ENCODE peak calls at places on chromosomes 5 and 9, in nine cellular contexts. One of them, this sample, is unnamed.

GRCh38 chr9:32565967-32566366 is 7.0 kb downstream of the NDUFB6 start:
- DNase-seq in BE2C: no peak
- DNase-seq in CD4-positive, alpha-beta T cell: no peak
- DNase-seq in IMR-90: no peak
- DNase-seq in tibial artery: no peak
- DNase-seq in cardiac muscle cell: no peak
- DNase-seq in K562: no peak
- DNase-seq in ovary: no peak
- DNase-seq in sigmoid colon: no peak
- DNase-seq in this sample: no peak

GRCh38 chr5:160926428-160926827 is 74.4 kb upstream of the ATP10B start:
- DNase-seq in BE2C: no peak
- DNase-seq in CD4-positive, alpha-beta T cell: no peak
- DNase-seq in IMR-90: no peak
- DNase-seq in tibial artery: no peak
- DNase-seq in cardiac muscle cell: no peak
- DNase-seq in K562: no peak
- DNase-seq in ovary: no peak
- DNase-seq in sigmoid colon: no peak
- DNase-seq in this sample: no peak

GRCh38 chr5:138468966-138469539 is 3.8 kb downstream of the EGR1 start:
- DNase-seq in BE2C: no peak
- DNase-seq in CD4-positive, alpha-beta T cell: no peak
- DNase-seq in IMR-90: peak; percentile 82
- DNase-seq in tibial artery: no peak
- DNase-seq in cardiac muscle cell: no peak
- DNase-seq in K562: no peak
- DNase-seq in ovary: no peak
- DNase-seq in sigmoid colon: no peak
- DNase-seq in this sample: no peak

GRCh38 chr9:12069366-12069765 is 623.8 kb upstream of the TYRP1 start:
- DNase-seq in BE2C: no peak
- DNase-seq in CD4-positive, alpha-beta T cell: no peak
- DNase-seq in IMR-90: no peak
- DNase-seq in tibial artery: no peak
- DNase-seq in cardiac muscle cell: no peak
- DNase-seq in K562: no peak
- DNase-seq in ovary: no peak
- DNase-seq in sigmoid colon: no peak
- DNase-seq in this sample: no peak

GRCh38 chr5:111495159-111495558 is 17.2 kb downstream of the STARD4 start:
- DNase-seq in BE2C: peak; percentile 64
- DNase-seq in CD4-positive, alpha-beta T cell: no peak
- DNase-seq in IMR-90: no peak
- DNase-seq in tibial artery: no peak
- DNase-seq in cardiac muscle cell: no peak
- DNase-seq in K562: no peak
- DNase-seq in ovary: no peak
- DNase-seq in sigmoid colon: no peak
- DNase-seq in this sample: no peak

GRCh38 chr5:67206381-67207328 is 10.1 kb upstream of the CD180 start:
- DNase-seq in BE2C: no peak
- DNase-seq in CD4-positive, alpha-beta T cell: peak; percentile 77
- DNase-seq in IMR-90: peak; percentile 84
- DNase-seq in tibial artery: no peak
- DNase-seq in cardiac muscle cell: no peak
- DNase-seq in K562: peak; percentile 76
- DNase-seq in ovary: no peak
- DNase-seq in sigmoid colon: peak; percentile 19
- DNase-seq in this sample: no peak

GRCh38 chr9:128247191-128247803 is 28.5 kb downstream of the GOLGA2 start:
- DNase-seq in BE2C: no peak
- DNase-seq in CD4-positive, alpha-beta T cell: no peak
- DNase-seq in IMR-90: no peak
- DNase-seq in tibial artery: no peak
- DNase-seq in cardiac muscle cell: no peak
- DNase-seq in K562: no peak
- DNase-seq in ovary: no peak
- DNase-seq in sigmoid colon: no peak
- DNase-seq in this sample: no peak

GRCh38 chr5:120613729-120614128 is 149.6 kb downstream of the PRR16 start:
- DNase-seq in BE2C: no peak
- DNase-seq in CD4-positive, alpha-beta T cell: no peak
- DNase-seq in IMR-90: no peak
- DNase-seq in tibial artery: no peak
- DNase-seq in cardiac muscle cell: no peak
- DNase-seq in K562: no peak
- DNase-seq in ovary: no peak
- DNase-seq in sigmoid colon: no peak
- DNase-seq in this sample: no peak

GRCh38 chr5:141941307-141941706 is 16.7 kb downstream of the PCDH12 start:
- DNase-seq in BE2C: no peak
- DNase-seq in CD4-positive, alpha-beta T cell: no peak
- DNase-seq in IMR-90: no peak
- DNase-seq in tibial artery: peak; percentile 29
- DNase-seq in cardiac muscle cell: no peak
- DNase-seq in K562: no peak
- DNase-seq in ovary: no peak
- DNase-seq in sigmoid colon: peak; percentile 62
- DNase-seq in this sample: no peak

GRCh38 chr5:78823196-78823595 is 161.9 kb downstream of the ARSB start:
- DNase-seq in BE2C: no peak
- DNase-seq in CD4-positive, alpha-beta T cell: no peak
- DNase-seq in IMR-90: no peak
- DNase-seq in tibial artery: no peak
- DNase-seq in cardiac muscle cell: no peak
- DNase-seq in K562: no peak
- DNase-seq in ovary: no peak
- DNase-seq in sigmoid colon: no peak
- DNase-seq in this sample: no peak

GRCh38 chr9:77163889-77164288 is 13.4 kb upstream of the VPS13A start:
- DNase-seq in BE2C: no peak
- DNase-seq in CD4-positive, alpha-beta T cell: no peak
- DNase-seq in IMR-90: peak; percentile 58
- DNase-seq in tibial artery: no peak
- DNase-seq in cardiac muscle cell: no peak
- DNase-seq in K562: no peak
- DNase-seq in ovary: no peak
- DNase-seq in sigmoid colon: no peak
- DNase-seq in this sample: no peak

GRCh38 chr5:73232266-73233041 is 59.5 kb downstream of the TMEM174 start:
- DNase-seq in BE2C: no peak
- DNase-seq in CD4-positive, alpha-beta T cell: no peak
- DNase-seq in IMR-90: no peak
- DNase-seq in tibial artery: no peak
- DNase-seq in cardiac muscle cell: no peak
- DNase-seq in K562: no peak
- DNase-seq in ovary: no peak
- DNase-seq in sigmoid colon: no peak
- DNase-seq in this sample: no peak

GRCh38 chr5:138271281-138271680 is 3.1 kb downstream of the GFRA3 start:
- DNase-seq in BE2C: no peak
- DNase-seq in CD4-positive, alpha-beta T cell: no peak
- DNase-seq in IMR-90: no peak
- DNase-seq in tibial artery: no peak
- DNase-seq in cardiac muscle cell: no peak
- DNase-seq in K562: no peak
- DNase-seq in ovary: no peak
- DNase-seq in sigmoid colon: no peak
- DNase-seq in this sample: no peak

GRCh38 chr9:116870566-116870965 is 183.5 kb downstream of the TRIM32 start:
- DNase-seq in BE2C: peak; percentile 16
- DNase-seq in CD4-positive, alpha-beta T cell: no peak
- DNase-seq in IMR-90: no peak
- DNase-seq in tibial artery: no peak
- DNase-seq in cardiac muscle cell: no peak
- DNase-seq in K562: no peak
- DNase-seq in ovary: no peak
- DNase-seq in sigmoid colon: no peak
- DNase-seq in this sample: no peak

GRCh38 chr5:141192110-141192725 is at the start of gene PCDHB10:
- DNase-seq in BE2C: peak; percentile 45
- DNase-seq in CD4-positive, alpha-beta T cell: no peak
- DNase-seq in IMR-90: peak; percentile 5
- DNase-seq in tibial artery: no peak
- DNase-seq in cardiac muscle cell: peak; percentile 51
- DNase-seq in K562: peak; percentile 42
- DNase-seq in ovary: no peak
- DNase-seq in sigmoid colon: peak; percentile 47
- DNase-seq in this sample: no peak

GRCh38 chr5:96720408-96720807 is 58.2 kb downstream of the CAST start:
- DNase-seq in BE2C: no peak
- DNase-seq in CD4-positive, alpha-beta T cell: no peak
- DNase-seq in IMR-90: no peak
- DNase-seq in tibial artery: no peak
- DNase-seq in cardiac muscle cell: no peak
- DNase-seq in K562: no peak
- DNase-seq in ovary: no peak
- DNase-seq in sigmoid colon: no peak
- DNase-seq in this sample: no peak
- TF ChIP-seq CTCF in BE2C: peak; percentile 34
- TF ChIP-seq CTCF in CD4-positive, alpha-beta T cell: no peak
- TF ChIP-seq CTCF in IMR-90: no peak
- TF ChIP-seq CTCF in tibial artery: no peak
- TF ChIP-seq CTCF in cardiac muscle cell: no peak
- TF ChIP-seq CTCF in K562: peak; percentile 9
- TF ChIP-seq CTCF in ovary: no peak
- TF ChIP-seq CTCF in sigmoid colon: no peak
- TF ChIP-seq CTCF in this sample: no peak

GRCh38 chr5:174735498-174736350 is 11.3 kb downstream of the MSX2 start:
- DNase-seq in BE2C: peak; percentile 63
- DNase-seq in CD4-positive, alpha-beta T cell: no peak
- DNase-seq in IMR-90: no peak
- DNase-seq in tibial artery: no peak
- DNase-seq in cardiac muscle cell: peak; percentile 70
- DNase-seq in K562: peak; percentile 40
- DNase-seq in ovary: no peak
- DNase-seq in sigmoid colon: no peak
- DNase-seq in this sample: no peak
- H3K27me3 ChIP-seq in BE2C: peaks cover 10% of the 10 kb centered on the region
- H3K27me3 ChIP-seq in CD4-positive, alpha-beta T cell: peaks cover 71% of the 10 kb centered on the region
- H3K27me3 ChIP-seq in IMR-90: peaks cover 27% of the 10 kb centered on the region
- H3K27me3 ChIP-seq in tibial artery: peaks cover 56% of the 10 kb centered on the region
- H3K27me3 ChIP-seq in cardiac muscle cell: peaks cover 69% of the 10 kb centered on the region
- H3K27me3 ChIP-seq in K562: peaks cover 23% of the 10 kb centered on the region
- H3K27me3 ChIP-seq in ovary: no peaks in the 10 kb centered on the region
- H3K27me3 ChIP-seq in sigmoid colon: peaks cover 62% of the 10 kb centered on the region
- H3K27me3 ChIP-seq in this sample: peaks cover 73% of the 10 kb centered on the region

GRCh38 chr5:40204157-40204556 is 475.6 kb upstream of the PTGER4 start:
- DNase-seq in BE2C: no peak
- DNase-seq in CD4-positive, alpha-beta T cell: no peak
- DNase-seq in IMR-90: no peak
- DNase-seq in tibial artery: no peak
- DNase-seq in cardiac muscle cell: no peak
- DNase-seq in K562: no peak
- DNase-seq in ovary: no peak
- DNase-seq in sigmoid colon: no peak
- DNase-seq in this sample: no peak

GRCh38 chr5:40210705-40211104 is 469.0 kb upstream of the PTGER4 start:
- DNase-seq in BE2C: no peak
- DNase-seq in CD4-positive, alpha-beta T cell: no peak
- DNase-seq in IMR-90: no peak
- DNase-seq in tibial artery: no peak
- DNase-seq in cardiac muscle cell: no peak
- DNase-seq in K562: no peak
- DNase-seq in ovary: no peak
- DNase-seq in sigmoid colon: no peak
- DNase-seq in this sample: no peak

GRCh38 chr5:40202852-40203440 is 476.8 kb upstream of the PTGER4 start:
- DNase-seq in BE2C: no peak
- DNase-seq in CD4-positive, alpha-beta T cell: no peak
- DNase-seq in IMR-90: no peak
- DNase-seq in tibial artery: no peak
- DNase-seq in cardiac muscle cell: no peak
- DNase-seq in K562: no peak
- DNase-seq in ovary: no peak
- DNase-seq in sigmoid colon: no peak
- DNase-seq in this sample: no peak

DNA sequence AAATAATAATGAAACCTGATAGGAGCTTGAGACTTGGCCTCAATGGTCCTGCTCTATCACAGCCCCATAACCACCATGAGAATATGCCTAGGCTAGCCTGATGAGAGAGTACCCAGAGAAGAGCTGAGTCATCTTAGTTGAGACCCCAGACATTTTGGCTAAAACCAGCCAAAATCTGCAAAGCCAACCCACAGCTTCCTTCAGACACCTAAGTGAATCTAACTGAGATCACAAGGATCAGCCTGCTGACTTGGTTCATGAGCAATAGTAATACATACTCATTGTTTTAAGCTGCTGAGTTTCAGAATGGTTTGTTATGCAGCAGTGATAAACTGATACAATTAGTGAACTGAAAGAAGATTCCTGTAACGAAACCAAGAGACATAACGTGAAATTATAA is 473.7 kb upstream of the PTGER4 start:
- DNase-seq in BE2C: no peak
- DNase-seq in CD4-positive, alpha-beta T cell: no peak
- DNase-seq in IMR-90: no peak
- DNase-seq in tibial artery: no peak
- DNase-seq in cardiac muscle cell: no peak
- DNase-seq in K562: no peak
- DNase-seq in ovary: no peak
- DNase-seq in sigmoid colon: no peak
- DNase-seq in this sample: no peak
- TF ChIP-seq CTCF in BE2C: no peak
- TF ChIP-seq CTCF in CD4-positive, alpha-beta T cell: no peak
- TF ChIP-seq CTCF in IMR-90: no peak
- TF ChIP-seq CTCF in tibial artery: no peak
- TF ChIP-seq CTCF in cardiac muscle cell: no peak
- TF ChIP-seq CTCF in K562: no peak
- TF ChIP-seq CTCF in ovary: no peak
- TF ChIP-seq CTCF in sigmoid colon: no peak
- TF ChIP-seq CTCF in this sample: no peak

GRCh38 chr9:124503713-124504529 is 3.3 kb downstream of the NR5A1 start:
- DNase-seq in BE2C: no peak
- DNase-seq in CD4-positive, alpha-beta T cell: no peak
- DNase-seq in IMR-90: no peak
- DNase-seq in tibial artery: no peak
- DNase-seq in cardiac muscle cell: no peak
- DNase-seq in K562: no peak
- DNase-seq in ovary: no peak
- DNase-seq in sigmoid colon: no peak
- DNase-seq in this sample: no peak

GRCh38 chr9:124504530-124505005 is 2.6 kb downstream of the NR5A1 start:
- DNase-seq in BE2C: no peak
- DNase-seq in CD4-positive, alpha-beta T cell: no peak
- DNase-seq in IMR-90: no peak
- DNase-seq in tibial artery: no peak
- DNase-seq in cardiac muscle cell: no peak
- DNase-seq in K562: peak; percentile 35
- DNase-seq in ovary: no peak
- DNase-seq in sigmoid colon: no peak
- DNase-seq in this sample: no peak

GRCh38 chr9:124506433-124506832 is 766 bp downstream of the NR5A1 start:
- DNase-seq in BE2C: no peak
- DNase-seq in CD4-positive, alpha-beta T cell: no peak
- DNase-seq in IMR-90: no peak
- DNase-seq in tibial artery: no peak
- DNase-seq in cardiac muscle cell: no peak
- DNase-seq in K562: no peak
- DNase-seq in ovary: no peak
- DNase-seq in sigmoid colon: no peak
- DNase-seq in this sample: no peak

GRCh38 chr9:124505901-124506346 is 1.3 kb downstream of the NR5A1 start:
- DNase-seq in BE2C: no peak
- DNase-seq in CD4-positive, alpha-beta T cell: no peak
- DNase-seq in IMR-90: no peak
- DNase-seq in tibial artery: no peak
- DNase-seq in cardiac muscle cell: no peak
- DNase-seq in K562: no peak
- DNase-seq in ovary: no peak
- DNase-seq in sigmoid colon: no peak
- DNase-seq in this sample: no peak

GRCh38 chr9:124505006-124505900 is 1.9 kb downstream of the NR5A1 start:
- DNase-seq in BE2C: no peak
- DNase-seq in CD4-positive, alpha-beta T cell: no peak
- DNase-seq in IMR-90: no peak
- DNase-seq in tibial artery: no peak
- DNase-seq in cardiac muscle cell: no peak
- DNase-seq in K562: no peak
- DNase-seq in ovary: no peak
- DNase-seq in sigmoid colon: no peak
- DNase-seq in this sample: no peak
- H3K27me3 ChIP-seq in BE2C: peaks cover 48% of the 10 kb centered on the region
- H3K27me3 ChIP-seq in CD4-positive, alpha-beta T cell: peaks cover 38% of the 10 kb centered on the region
- H3K27me3 ChIP-seq in IMR-90: peaks cover 64% of the 10 kb centered on the region
- H3K27me3 ChIP-seq in tibial artery: peaks cover 72% of the 10 kb centered on the region
- H3K27me3 ChIP-seq in cardiac muscle cell: peaks cover 64% of the 10 kb centered on the region
- H3K27me3 ChIP-seq in K562: peaks cover 19% of the 10 kb centered on the region
- H3K27me3 ChIP-seq in ovary: no peaks in the 10 kb centered on the region
- H3K27me3 ChIP-seq in sigmoid colon: peaks cover 54% of the 10 kb centered on the region
- H3K27me3 ChIP-seq in this sample: peaks cover 50% of the 10 kb centered on the region

This sample was measured in heart right ventricle.